ENCODE peak calls at places on chromosomes 7 and 10, in six cellular contexts. C is effector memory CD8-positive, alpha-beta T cell; K is fibroblast of pulmonary artery; I is activated T-cell treated with anti-CD3 and anti-CD28 coated beads, Interleukin-2, amount 50 U/mL, for 24 hours; J is HCT116; L is NB4. P is an unnamed sample.
A peak's percentile ranks its signal among the peaks of the same experiment; 100 is the strongest.

GRCh38 chr10:28910960-28911359 is 233.6 kb downstream of the BAMBI start:
- DNase-seq in L (no peak), K (peak; percentile 78), J (no peak), I (no peak), C (no peak), P (peak; percentile 17)

GRCh38 chr7:20153999-20154398 is 63.2 kb downstream of the MACC1 start:
- DNase-seq in J (no peak), L (no peak), I (no peak), K (no peak), C (no peak), P (peak; percentile 49)

GRCh38 chr7:159065852-159066480 is 78.7 kb downstream of the VIPR2 start:
- DNase-seq in K (no peak), C (no peak), J (no peak), L (no peak), I (no peak), P (no peak)

GRCh38 chr7:28853834-28854749 is 104.0 kb downstream of the TRIL start:
- DNase-seq in K (peak; percentile 57), J (peak; percentile 63), C (peak; percentile 49), I (peak; percentile 87), L (peak; percentile 70), P (peak; percentile 48)

GRCh38 chr7:16350634-16351033 is 70.7 kb downstream of the CRPPA start:
- DNase-seq in K (no peak), L (no peak), I (no peak), J (no peak), C (no peak), P (no peak)

GRCh38 chr7:157158400-157158799 is 19.7 kb downstream of the UBE3C start:
- DNase-seq in C (no peak), J (no peak), I (no peak), L (no peak), K (no peak), P (no peak)

GRCh38 chr10:97651773-97652172 is 11.3 kb downstream of the PI4K2A start:
- DNase-seq in L (no peak), J (peak; percentile 83), C (no peak), I (no peak), K (no peak), P (peak; percentile 41)

GRCh38 chr7:621572-622285 is 102.1 kb upstream of the PDGFA start:
- DNase-seq in C (no peak), I (no peak), J (no peak), K (no peak), L (no peak), P (no peak)

GRCh38 chr10:36448760-36449681 is 676.4 kb upstream of the ANKRD30A start:
- DNase-seq in K (peak; percentile 59), L (no peak), C (no peak), I (no peak), J (no peak), P (peak; percentile 55)

GRCh38 chr7:23394828-23395227 is 75.5 kb downstream of the IGF2BP3 start:
- DNase-seq in C (no peak), L (no peak), I (no peak), K (no peak), J (no peak), P (peak; percentile 23)

GRCh38 chr7:143979359-143979758 is 20.8 kb upstream of the OR6B1 start:
- DNase-seq in K (peak; percentile 84), C (no peak), I (no peak), L (no peak), J (no peak), P (peak; percentile 56)

GRCh38 chr7:22814261-22815208 is 8.1 kb downstream of the TOMM7 start:
- DNase-seq in J (no peak), I (no peak), K (peak; percentile 47), C (no peak), L (peak; percentile 37), P (peak; percentile 34)

GRCh38 chr10:77710759-77711682 is 73.4 kb upstream of the KCNMA1 start:
- DNase-seq in I (peak; percentile 85), J (peak; percentile 6), K (peak; percentile 60), L (peak; percentile 75), C (peak; percentile 73), P (peak; percentile 49)

GRCh38 chr10:102509387-102509786 is 5.6 kb downstream of the SUFU start:
- DNase-seq in K (peak; percentile 72), J (no peak), C (no peak), L (peak; percentile 60), I (no peak), P (peak; percentile 29)

GRCh38 chr7:116786791-116787443 is 75.5 kb upstream of the CAPZA2 start:
- DNase-seq in K (peak; percentile 56), J (no peak), L (peak; percentile 57), C (no peak), I (no peak), P (peak; percentile 40)

GRCh38 chr10:28845009-28845682 is 167.8 kb downstream of the BAMBI start:
- DNase-seq in L (no peak), J (no peak), K (peak; percentile 95), I (no peak), C (no peak), P (peak; percentile 75)

GRCh38 chr7:117069379-117069778 is 116.1 kb downstream of the ST7 start:
- DNase-seq in K (no peak), C (no peak), J (no peak), I (no peak), L (no peak), P (no peak)

GRCh38 chr10:71761541-71762113 is 11.7 kb downstream of the VSIR start:
- DNase-seq in K (no peak), J (no peak), L (no peak), I (no peak), C (no peak), P (no peak)

GRCh38 chr7:30173058-30173897 is 38.5 kb downstream of the MTURN start:
- DNase-seq in I (no peak), J (no peak), C (no peak), L (peak; percentile 40), K (peak; percentile 75), P (peak; percentile 74)